ENCODE peak calls at places on chromosomes 3 and 15, in ten cellular contexts. O is naive thymus-derived CD4-positive, alpha-beta T cell; L is skeletal muscle cell; W is neural crest cell; I is A172; Z is AG09309; J is amniotic epithelial cell; U is GM04503; X is CD8-positive, alpha-beta T cell; G is stimulated activated CD8-positive, alpha-beta memory T cell treated with anti-CD3 and anti-CD28 coated beads, Interleukin-15, amount 100 ng/mL, for 24 hours. A is an unnamed sample.

GRCh38 chr3:184525337-184526157 is 36.0 kb upstream of the EPHB3 start:
- DNase-seq in O (peak), L (no peak), W (no peak), I (no peak), Z (no peak), J (no peak), U (no peak), X (no peak), G (no peak), A (peak)

GRCh38 chr3:190089711-190090110 is 31.0 kb downstream of the P3H2 start:
- DNase-seq in O (no peak), L (no peak), W (no peak), I (peak), Z (no peak), J (peak), U (no peak), X (no peak), G (no peak), A (no peak)

GRCh38 chr3:78041486-78041885 is 1001.6 kb downstream of the ROBO2 start:
- DNase-seq in O (no peak), L (peak), W (no peak), I (no peak), Z (no peak), J (no peak), U (no peak), X (no peak), G (no peak), A (no peak)

GRCh38 chr3:124584552-124585391 is 145.5 kb upstream of the UMPS start:
- DNase-seq in O (peak), L (no peak), W (peak), I (peak), Z (no peak), J (peak), U (no peak), X (peak), G (peak), A (peak)

GRCh38 chr3:108818404-108818803 is 4.2 kb upstream of the TRAT1 start:
- DNase-seq in O (peak), L (no peak), W (no peak), I (peak), Z (no peak), J (peak), U (no peak), X (peak), G (no peak), A (peak)

GRCh38 chr3:68017069-68017468 is 362.7 kb upstream of the SUCLG2 start:
- DNase-seq in O (no peak), L (no peak), W (no peak), I (no peak), Z (no peak), J (no peak), U (no peak), X (no peak), G (no peak), A (no peak)

GRCh38 chr3:45972534-45973402 is 22.9 kb downstream of the FYCO1 start:
- DNase-seq in O (no peak), L (peak), W (no peak), I (peak), Z (peak), J (peak), U (peak), X (no peak), G (no peak), A (no peak)

GRCh38 chr15:93974804-93975481 is 256.4 kb upstream of the MCTP2 start:
- DNase-seq in O (no peak), L (peak), W (peak), I (peak), Z (no peak), J (peak), U (no peak), X (no peak), G (no peak), A (peak)

GRCh38 chr15:96107922-96108321 is 222.6 kb upstream of the NR2F2 start:
- DNase-seq in O (no peak), L (no peak), W (no peak), I (no peak), Z (no peak), J (peak), U (peak), X (no peak), G (no peak), A (no peak)

GRCh38 chr3:55524565-55525244 is 37.6 kb upstream of the WNT5A start:
- DNase-seq in O (no peak), L (no peak), W (no peak), I (peak), Z (no peak), J (peak), U (no peak), X (no peak), G (no peak), A (no peak)

GRCh38 chr3:150216041-150216811 is 191.9 kb upstream of the TSC22D2 start:
- DNase-seq in O (no peak), L (peak), W (peak), I (peak), Z (peak), J (peak), U (no peak), X (no peak), G (no peak), A (no peak)

GRCh38 chr3:118772036-118773030 is 262.3 kb downstream of the IGSF11 start:
- DNase-seq in O (no peak), L (no peak), W (no peak), I (peak), Z (no peak), J (no peak), U (no peak), X (no peak), G (no peak), A (no peak)

GRCh38 chr15:60788514-60789091 is 309.7 kb upstream of the ICE2 start:
- DNase-seq in O (no peak), L (no peak), W (no peak), I (no peak), Z (no peak), J (peak), U (no peak), X (no peak), G (no peak), A (no peak)

GRCh38 chr3:135136361-135137100 is 341.5 kb downstream of the EPHB1 start:
- DNase-seq in O (no peak), L (no peak), W (no peak), I (no peak), Z (no peak), J (no peak), U (no peak), X (no peak), G (no peak), A (no peak)

GRCh38 chr15:63473749-63473998 is 30.7 kb upstream of the USP3 start:
- DNase-seq in O (no peak), L (no peak), W (no peak), I (no peak), Z (no peak), J (no peak), U (no peak), X (no peak), G (no peak), A (no peak)

GRCh38 chr15:59013246-59013645 is 25.8 kb downstream of the RNF111 start:
- DNase-seq in O (no peak), L (no peak), W (no peak), I (no peak), Z (no peak), J (peak), U (no peak), X (no peak), G (no peak), A (no peak)

GRCh38 chr15:58074452-58074851 is 8.9 kb upstream of the ALDH1A2 start:
- DNase-seq in O (no peak), L (no peak), W (no peak), I (no peak), Z (no peak), J (no peak), U (no peak), X (no peak), G (no peak), A (no peak)

GRCh38 chr15:44532689-44533088 is 4.3 kb upstream of the EIF3J start:
- DNase-seq in O (no peak), L (no peak), W (no peak), I (no peak), Z (no peak), J (no peak), U (no peak), X (no peak), G (no peak), A (no peak)

GRCh38 chr15:34701536-34701935 is 53.3 kb downstream of the GJD2 start:
- DNase-seq in O (no peak), L (no peak), W (no peak), I (no peak), Z (no peak), J (no peak), U (no peak), X (no peak), G (no peak), A (no peak)

GRCh38 chr3:134464693-134465385 is 20.9 kb downstream of the ANAPC13 start:
- DNase-seq in O (no peak), L (no peak), W (no peak), I (no peak), Z (no peak), J (no peak), U (no peak), X (no peak), G (no peak), A (no peak)

GRCh38 chr3:16329792-16330061 is 64.7 kb downstream of the OXNAD1 start:
- DNase-seq in O (no peak), L (no peak), W (peak), I (no peak), Z (no peak), J (no peak), U (no peak), X (no peak), G (no peak), A (no peak)

GRCh38 chr3:38655708-38656300 is 6.3 kb upstream of the SCN5A start:
- DNase-seq in O (peak), L (no peak), W (peak), I (peak), Z (no peak), J (peak), U (no peak), X (no peak), G (no peak), A (peak)